ENCODE peak calls at places on chromosomes 3 and 15, in five cellular contexts. R is IMR-90; Z is pancreas; A is CD4-positive, alpha-beta memory T cell; G is SJSA1. V is an unnamed sample.

GRCh38 chr3:149867563-149867962 is 54.5 kb downstream of the RNF13 start:
- DNase-seq in R (no peak), Z (no peak), A (no peak), G (no peak), V (no peak)

GRCh38 chr15:34644061-34644460 is 60.6 kb upstream of the GOLGA8B start:
- DNase-seq in R (peak; percentile 98), Z (no peak), A (no peak), G (peak; percentile 76), V (no peak)

GRCh38 chr3:107431048-107431297 is 53.7 kb downstream of the CCDC54 start:
- DNase-seq in R (peak; percentile 1), Z (no peak), A (peak; percentile 47), G (no peak), V (peak; percentile 25)

GRCh38 chr3:71849674-71850073 is 64.7 kb upstream of the PROK2 start:
- DNase-seq in R (no peak), Z (no peak), A (no peak), G (no peak), V (no peak)

GRCh38 chr3:100042144-100042543 is 72.2 kb downstream of the FILIP1L start:
- DNase-seq in R (peak; percentile 93), Z (no peak), A (no peak), G (no peak), V (no peak)

GRCh38 chr3:153901152-153901551 is 220.0 kb upstream of the ARHGEF26 start:
- DNase-seq in R (no peak), Z (no peak), A (no peak), G (no peak), V (no peak)

GRCh38 chr3:177337548-177338331 is 140.5 kb upstream of the TBL1XR1 start:
- DNase-seq in R (peak; percentile 82), Z (no peak), A (peak; percentile 81), G (no peak), V (no peak)

GRCh38 chr3:157844770-157845522 is 261.3 kb downstream of the SHOX2 start:
- DNase-seq in R (no peak), Z (no peak), A (no peak), G (no peak), V (no peak)

GRCh38 chr3:44019736-44020135 is 221.9 kb upstream of the TOPAZ1 start:
- DNase-seq in R (no peak), Z (no peak), A (no peak), G (no peak), V (no peak)

GRCh38 chr3:55402886-55403605 is 84.1 kb downstream of the WNT5A start:
- DNase-seq in R (peak; percentile 66), Z (peak; percentile 24), A (no peak), G (no peak), V (no peak)

GRCh38 chr3:175983369-175983768 is 1124.2 kb downstream of the NAALADL2 start:
- DNase-seq in R (peak; percentile 61), Z (no peak), A (no peak), G (no peak), V (no peak)

GRCh38 chr15:58227706-58228543 is 89.7 kb downstream of the AQP9 start:
- DNase-seq in R (peak; percentile 84), Z (peak; percentile 63), A (no peak), G (peak; percentile 73), V (peak; percentile 85)

GRCh38 chr3:10358309-10358980 is 37.5 kb upstream of the SEC13 start:
- DNase-seq in R (no peak), Z (no peak), A (no peak), G (no peak), V (no peak)

GRCh38 chr15:25062551-25063430 is 108.0 kb downstream of the SNRPN start:
- DNase-seq in R (no peak), Z (no peak), A (no peak), G (no peak), V (no peak)

GRCh38 chr15:25059698-25060471 is 105.1 kb downstream of the SNRPN start:
- DNase-seq in R (no peak), Z (no peak), A (no peak), G (peak; percentile 22), V (no peak)

GRCh38 chr15:25060996-25061620 is 106.3 kb downstream of the SNRPN start:
- DNase-seq in R (no peak), Z (no peak), A (no peak), G (peak; percentile 16), V (no peak)

GRCh38 chr15:25060472-25060803 is 105.7 kb downstream of the SNRPN start:
- DNase-seq in R (no peak), Z (no peak), A (no peak), G (peak; percentile 32), V (no peak)

GRCh38 chr15:25061808-25062550 is 107.2 kb downstream of the SNRPN start:
- DNase-seq in R (no peak), Z (no peak), A (no peak), G (peak; percentile 12), V (no peak)
- H3K9me3 ChIP-seq in R (peaks cover 100% of the 10 kb centered on the region), Z (no peaks in the 10 kb centered on the region), A (peaks cover 100% of the 10 kb centered on the region), G (peaks cover 69% of the 10 kb centered on the region), V (peaks cover 90% of the 10 kb centered on the region)

DNA sequence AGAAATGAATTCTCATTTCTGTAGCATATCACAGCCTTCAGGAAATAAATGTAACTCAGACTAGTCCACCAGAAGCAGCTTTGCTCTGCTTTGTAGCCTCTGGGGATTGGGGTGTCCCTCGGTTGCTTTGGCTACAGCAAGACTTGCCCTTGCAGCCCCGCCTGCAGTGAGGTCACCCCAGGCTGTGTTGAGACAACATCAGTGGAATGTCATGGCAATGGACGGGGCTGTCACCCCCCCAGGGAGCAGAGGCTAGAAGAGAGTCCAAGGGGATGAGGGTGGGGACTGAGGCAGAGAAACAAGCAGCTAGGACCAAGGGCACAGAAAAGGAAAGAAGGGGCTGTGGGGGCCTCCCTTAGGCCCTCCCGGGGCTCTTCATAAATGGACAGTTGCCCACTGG is 854 bp downstream of the CLEC3B start:
- DNase-seq in R (peak; percentile 34), Z (no peak), A (no peak), G (peak; percentile 70), V (no peak)
- H3K4me3 ChIP-seq in R (no peak overlapping the region), Z (no peak overlapping the region), A (no peak overlapping the region), G (no peak overlapping the region), V (no peak overlapping the region)

DNA sequence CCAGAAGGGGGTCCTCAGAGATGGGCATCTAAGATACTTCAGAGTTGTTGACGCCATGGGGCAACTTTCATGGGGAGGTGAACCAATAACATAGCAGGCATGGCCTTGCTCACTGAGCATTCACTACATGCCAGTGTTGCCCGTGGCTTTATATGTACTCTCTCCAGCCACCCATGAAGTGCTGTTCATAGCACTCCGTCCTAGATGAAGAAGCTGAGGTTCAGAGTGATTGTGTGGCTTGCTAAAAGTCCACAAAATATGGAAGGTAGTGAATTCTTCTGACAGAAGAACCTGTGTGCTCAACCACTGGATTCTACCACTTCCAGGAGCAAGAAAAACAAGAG is 9.8 kb upstream of the SEMA4B start:
- DNase-seq in R (no peak), Z (no peak), A (no peak), G (no peak), V (no peak)
- H3K4me1 ChIP-seq in R (peaks cover 15% of the 10 kb centered on the region), Z (peaks cover 33% of the 10 kb centered on the region), A (peaks cover 13% of the 10 kb centered on the region), G (peaks cover 5% of the 10 kb centered on the region), V (peaks cover 23% of the 10 kb centered on the region)

GRCh38 chr15:66921319-66921718 is 144.1 kb upstream of the SMAD3 start:
- DNase-seq in R (no peak), Z (peak; percentile 27), A (no peak), G (no peak), V (no peak)
- H3K9me3 ChIP-seq in R (peaks cover 18% of the 10 kb centered on the region), Z (no peaks in the 10 kb centered on the region), A (peaks cover 5% of the 10 kb centered on the region), G (peaks cover 4% of the 10 kb centered on the region), V (no peaks in the 10 kb centered on the region)

GRCh38 chr3:66401157-66401550 is 99.7 kb downstream of the LRIG1 start:
- DNase-seq in R (no peak), Z (no peak), A (no peak), G (no peak), V (no peak)
- H3K4me3 ChIP-seq in R (no peak overlapping the region), Z (no peak overlapping the region), A (no peak overlapping the region), G (no peak overlapping the region), V (no peak overlapping the region)